ENCODE peak calls at places on chromosomes 7 and 10, in ten cellular contexts. E, F, J, P, M, A, G, T, H and W are unnamed samples.

GRCh38 chr10:84924131-84924530 is 595.7 kb downstream of the CCSER2 start:
- DNase-seq in E (no peak), F (no peak), J (no peak), P (no peak), M (no peak), A (peak), G (no peak), T (no peak), H (no peak), W (no peak)

GRCh38 chr7:25124485-25125136 is 449 bp downstream of the CYCS start:
- DNase-seq in E (peak), F (no peak), J (peak), P (peak), M (peak), A (no peak), G (no peak), T (peak), H (peak), W (no peak)

GRCh38 chr7:100394077-100394476 is 20.8 kb downstream of the PILRA start:
- DNase-seq in E (no peak), F (no peak), J (no peak), P (no peak), M (no peak), A (no peak), G (no peak), T (no peak), H (no peak), W (no peak)

GRCh38 chr10:63798599-63799498 is 277.6 kb downstream of the REEP3 start:
- DNase-seq in E (no peak), F (peak), J (no peak), P (peak), M (no peak), A (no peak), G (no peak), T (no peak), H (no peak), W (no peak)

GRCh38 chr10:1172256-1172975 is 116.2 kb downstream of the WDR37 start:
- DNase-seq in E (no peak), F (no peak), J (no peak), P (no peak), M (no peak), A (no peak), G (no peak), T (no peak), H (no peak), W (no peak)

GRCh38 chr10:7541137-7542087 is 125.4 kb downstream of the ITIH5 start:
- DNase-seq in E (no peak), F (peak), J (no peak), P (no peak), M (no peak), A (no peak), G (no peak), T (no peak), H (no peak), W (no peak)

GRCh38 chr7:30321992-30322637 is 37.7 kb downstream of the ZNRF2 start:
- DNase-seq in E (no peak), F (no peak), J (no peak), P (peak), M (no peak), A (no peak), G (peak), T (no peak), H (no peak), W (no peak)

GRCh38 chr10:132457328-132458070 is 60.5 kb downstream of the PWWP2B start:
- DNase-seq in E (no peak), F (no peak), J (no peak), P (no peak), M (no peak), A (no peak), G (peak), T (no peak), H (peak), W (no peak)

GRCh38 chr7:155985518-155986427 is 173.5 kb upstream of the SHH start:
- DNase-seq in E (no peak), F (no peak), J (no peak), P (no peak), M (no peak), A (no peak), G (no peak), T (no peak), H (no peak), W (no peak)

GRCh38 chr10:68871731-68872342 is 29.3 kb upstream of the DDX50 start:
- DNase-seq in E (peak), F (peak), J (no peak), P (peak), M (no peak), A (peak), G (no peak), T (no peak), H (peak), W (peak)

GRCh38 chr7:120951826-120952225 is 1.2 kb downstream of the ING3 start:
- DNase-seq in E (peak), F (no peak), J (no peak), P (no peak), M (no peak), A (no peak), G (no peak), T (no peak), H (peak), W (no peak)

GRCh38 chr10:122102146-122102866 is 113.3 kb downstream of the TACC2 start:
- DNase-seq in E (no peak), F (no peak), J (no peak), P (no peak), M (no peak), A (no peak), G (no peak), T (no peak), H (no peak), W (no peak)

GRCh38 chr7:25720427-25720826 is 431.6 kb upstream of the NFE2L3 start:
- DNase-seq in E (peak), F (peak), J (no peak), P (no peak), M (no peak), A (no peak), G (peak), T (no peak), H (peak), W (no peak)

GRCh38 chr7:129169171-129169643 is 19.2 kb upstream of the SMO start:
- DNase-seq in E (peak), F (no peak), J (no peak), P (no peak), M (peak), A (peak), G (peak), T (peak), H (no peak), W (no peak)

GRCh38 chr7:137454169-137455166 is 110.9 kb upstream of the PTN start:
- DNase-seq in E (peak), F (peak), J (no peak), P (peak), M (no peak), A (peak), G (peak), T (no peak), H (peak), W (peak)

GRCh38 chr7:54839538-54840213 is 80.7 kb upstream of the SEC61G start:
- DNase-seq in E (peak), F (peak), J (no peak), P (peak), M (peak), A (no peak), G (no peak), T (no peak), H (no peak), W (no peak)

GRCh38 chr7:127845497-127846214 is 185.6 kb downstream of the LRRC4 start:
- DNase-seq in E (peak), F (no peak), J (no peak), P (no peak), M (no peak), A (peak), G (no peak), T (no peak), H (no peak), W (peak)

GRCh38 chr7:135274495-135275268 is 41.0 kb downstream of the STRA8 start:
- DNase-seq in E (peak), F (peak), J (peak), P (peak), M (peak), A (peak), G (peak), T (peak), H (peak), W (peak)

GRCh38 chr10:62058896-62059423 is 157.5 kb downstream of the ARID5B start:
- DNase-seq in E (no peak), F (no peak), J (no peak), P (no peak), M (no peak), A (no peak), G (no peak), T (no peak), H (no peak), W (no peak)

GRCh38 chr10:9825491-9826018 is 1192.1 kb upstream of the CELF2 start:
- DNase-seq in E (no peak), F (peak), J (no peak), P (peak), M (no peak), A (no peak), G (peak), T (no peak), H (no peak), W (no peak)

GRCh38 chr7:127208351-127208750 is 44.4 kb downstream of the GRM8 start:
- DNase-seq in E (no peak), F (no peak), J (no peak), P (no peak), M (no peak), A (no peak), G (no peak), T (no peak), H (no peak), W (peak)

GRCh38 chr7:6705959-6706665 is 635 bp downstream of the ZNF12 start:
- DNase-seq in E (no peak), F (peak), J (peak), P (peak), M (no peak), A (no peak), G (peak), T (peak), H (peak), W (no peak)

GRCh38 chr7:101154693-101155102 is 422 bp downstream of the AP1S1 start:
- DNase-seq in E (no peak), F (no peak), J (no peak), P (no peak), M (no peak), A (no peak), G (no peak), T (no peak), H (no peak), W (no peak)

GRCh38 chr10:101875068-101875688 is 31.6 kb upstream of the KCNIP2 start:
- DNase-seq in E (no peak), F (no peak), J (no peak), P (no peak), M (no peak), A (no peak), G (peak), T (no peak), H (no peak), W (no peak)

GRCh38 chr10:96043895-96044580 is 655 bp downstream of the CCNJ start:
- DNase-seq in E (peak), F (peak), J (peak), P (peak), M (peak), A (no peak), G (peak), T (peak), H (peak), W (no peak)

GRCh38 chr7:22627136-22627535 is 99.9 kb upstream of the IL6 start:
- DNase-seq in E (no peak), F (peak), J (no peak), P (peak), M (no peak), A (no peak), G (no peak), T (no peak), H (no peak), W (no peak)

GRCh38 chr7:23467281-23467680 is 3.0 kb downstream of the IGF2BP3 start:
- DNase-seq in E (peak), F (no peak), J (no peak), P (no peak), M (no peak), A (no peak), G (peak), T (no peak), H (no peak), W (no peak)

GRCh38 chr7:90092467-90092866 is 61.8 kb upstream of the STEAP1 start:
- DNase-seq in E (no peak), F (no peak), J (no peak), P (no peak), M (no peak), A (no peak), G (no peak), T (no peak), H (no peak), W (no peak)

GRCh38 chr10:23643396-23643795 is 204.5 kb downstream of the OTUD1 start:
- DNase-seq in E (no peak), F (no peak), J (no peak), P (no peak), M (no peak), A (peak), G (peak), T (no peak), H (no peak), W (no peak)